ENCODE peak calls at places on chromosome 5, in four cellular contexts. S, G, L and X are unnamed samples. For H3K4me1, H3K27me3 and H3K9me3, the result is how much of the 10 kb centered on the place peaks cover.

GRCh38 chr5:6753851-6754250 is 40.6 kb downstream of the TENT4A start:
- DNase-seq in S (no peak), L (no peak), G (no peak), X (no peak)

GRCh38 chr5:96072791-96073165 is 111.1 kb upstream of the ELL2 start:
- DNase-seq in S (no peak), G (no peak), L (no peak), X (no peak)

GRCh38 chr5:174096619-174097018 is 51.1 kb downstream of the NSG2 start:
- DNase-seq in L (no peak), G (no peak), S (no peak), X (no peak)

GRCh38 chr5:78648359-78649219 is at the start of gene LHFPL2:
- DNase-seq in L (no peak), S (no peak), G (no peak), X (no peak)

GRCh38 chr5:157148734-157149615 is 6.3 kb upstream of the MED7 start:
- DNase-seq in S (peak), G (peak), L (peak), X (peak)

GRCh38 chr5:1195439-1195838 is 6.0 kb upstream of the SLC6A19 start:
- DNase-seq in S (no peak), G (no peak), L (no peak), X (no peak)

GRCh38 chr5:68405026-68405684 is 189.6 kb downstream of the PIK3R1 start:
- DNase-seq in G (no peak), S (no peak), L (no peak), X (no peak)

GRCh38 chr5:114363837-114364236 is 2.0 kb downstream of the KCNN2 start:
- DNase-seq in G (no peak), S (no peak), L (no peak), X (no peak)

GRCh38 chr5:103745353-103746065 is 182.9 kb upstream of the NUDT12 start:
- DNase-seq in G (no peak), S (no peak), L (no peak), X (no peak)

GRCh38 chr5:32153723-32154122 is 20.4 kb downstream of the GOLPH3 start:
- DNase-seq in S (no peak), G (no peak), L (no peak), X (no peak)

GRCh38 chr5:110738503-110738811 is 350 bp upstream of the SLC25A46 start:
- DNase-seq in L (no peak), G (peak), S (no peak), X (no peak)

GRCh38 chr5:9861664-9862256 is 231.6 kb upstream of the TAS2R1 start:
- DNase-seq in S (no peak), G (no peak), L (no peak), X (no peak)

GRCh38 chr5:95723632-95724369 is 7.3 kb upstream of the RHOBTB3 start:
- DNase-seq in S (no peak), L (no peak), G (no peak), X (no peak)

GRCh38 chr5:83899351-83899970 is 178.8 kb upstream of the HAPLN1 start:
- DNase-seq in G (no peak), S (no peak), L (no peak), X (no peak)

GRCh38 chr5:763998-764781 is 20.3 kb downstream of the ZDHHC11B start:
- DNase-seq in G (no peak), S (no peak), L (no peak), X (no peak)

GRCh38 chr5:14155730-14156129 is 12.6 kb downstream of the TRIO start:
- DNase-seq in S (no peak), L (no peak), G (no peak), X (no peak)
- H3K4me1 ChIP-seq in S (under half), L (under half), G (under half), X (under half)

GRCh38 chr5:133434336-133434735 is 178.0 kb downstream of the FSTL4 start:
- DNase-seq in G (no peak), L (no peak), S (no peak), X (no peak)
- H3K27me3 ChIP-seq in G (under half), L (under half), S (under half), X (under half)

DNA sequence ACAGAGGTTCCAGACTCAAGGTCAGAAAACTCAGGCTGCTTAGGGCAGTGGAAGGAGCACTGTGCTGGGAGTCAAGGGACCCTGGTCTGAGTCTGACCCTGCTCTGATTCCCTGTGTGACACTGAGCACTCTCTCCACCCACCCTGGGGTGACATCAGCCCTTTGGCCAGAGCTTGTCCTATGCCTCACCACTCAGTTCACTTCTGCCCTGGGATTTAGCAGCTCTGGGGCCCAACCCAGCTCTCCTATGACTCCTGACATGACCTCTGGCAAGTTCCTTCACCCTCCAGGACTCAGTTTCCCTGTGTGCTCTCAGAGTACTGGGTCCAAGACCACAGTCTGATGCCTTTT is 63.9 kb downstream of the FAM114A2 start:
- DNase-seq in S (no peak), L (no peak), G (no peak), X (no peak)
- H3K9me3 ChIP-seq in S (under half), L (under half), G (under half), X (under half)

DNA sequence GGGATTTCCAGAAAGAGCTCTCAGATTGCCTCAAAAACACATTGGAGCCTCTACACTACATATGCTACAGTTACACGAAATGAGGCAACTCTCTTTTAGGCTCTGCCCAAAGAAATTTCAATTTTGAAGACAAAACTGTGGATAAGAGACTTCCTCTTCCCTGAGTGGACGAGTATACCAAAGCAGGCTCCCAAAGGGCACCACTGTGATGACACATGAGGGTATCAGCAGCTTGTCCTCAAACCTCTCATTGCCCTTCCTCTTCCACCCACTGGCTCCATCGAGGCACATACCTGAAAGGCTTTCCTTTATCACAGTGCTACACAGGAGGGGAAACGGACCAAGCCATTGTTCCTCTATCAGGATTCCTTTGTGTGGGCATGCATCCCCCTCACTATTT is 11.3 kb downstream of the CKMT2 start:
- DNase-seq in S (no peak), G (no peak), L (no peak), X (no peak)
- H3K4me1 ChIP-seq in S (under half), G (under half), L (under half), X (under half)

GRCh38 chr5:112196574-112196973 is 222.5 kb downstream of the EPB41L4A start:
- DNase-seq in S (no peak), G (no peak), L (no peak), X (no peak)
- H3K27me3 ChIP-seq in S (under half), G (under half), L (under half), X (under half)

DNA sequence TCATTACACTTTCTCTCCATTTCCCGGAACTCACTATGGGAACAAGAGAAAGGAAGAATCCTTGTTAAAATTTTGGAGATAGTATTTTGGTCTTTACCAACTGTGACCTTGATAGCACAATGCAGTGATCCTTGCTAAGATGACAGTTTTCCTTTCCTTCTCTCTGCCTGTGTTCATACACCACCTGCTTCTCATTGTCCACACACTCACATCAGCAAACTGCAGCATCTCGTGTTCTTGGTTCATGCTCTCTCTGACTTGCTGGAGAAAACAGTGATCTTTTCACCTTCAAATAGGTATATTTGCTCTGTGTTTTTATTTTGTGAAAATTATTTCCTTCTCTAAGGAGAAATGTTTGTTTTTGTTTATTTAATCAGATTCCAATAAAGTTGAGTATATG is 336.9 kb upstream of the CLINT1 start:
- DNase-seq in G (no peak), S (no peak), L (no peak), X (no peak)
- H3K9me3 ChIP-seq in G (under half), S (under half), L (under half), X (under half)